ENCODE peak calls at places on chromosomes 2 and 18, in five cellular contexts. S is body of pancreas, C is uterus, N is adrenal gland, G is fibroblast of the aortic adventitia. Q is an unnamed sample.

GRCh38 chr2:29518010-29518409 is 402.8 kb downstream of the CLIP4 start:
- DNase-seq in G (peak; percentile 42), C (no peak), N (no peak), S (no peak), Q (no peak)

GRCh38 chr2:105604938-105605337 is 139.8 kb upstream of the NCK2 start:
- DNase-seq in C (no peak), N (peak; percentile 73), G (peak; percentile 53), S (no peak), Q (no peak)

GRCh38 chr2:238290079-238290478 is 1.7 kb upstream of the PER2 start:
- DNase-seq in S (peak; percentile 77), C (no peak), N (no peak), G (peak; percentile 26), Q (peak; percentile 50)

GRCh38 chr2:235140801-235141081 is 188.9 kb downstream of the SH3BP4 start:
- DNase-seq in N (no peak), G (no peak), S (no peak), C (no peak), Q (no peak)

GRCh38 chr2:8398040-8398668 is 283.7 kb upstream of the ID2 start:
- DNase-seq in G (no peak), C (no peak), N (no peak), S (no peak), Q (no peak)

GRCh38 chr2:29322011-29322410 is 206.8 kb downstream of the CLIP4 start:
- DNase-seq in N (no peak), C (no peak), S (no peak), G (peak; percentile 37), Q (peak; percentile 42)

GRCh38 chr2:174546519-174547506 is 50.8 kb downstream of the WIPF1 start:
- DNase-seq in S (no peak), C (no peak), G (peak; percentile 42), N (no peak), Q (peak; percentile 61)

GRCh38 chr18:13137041-13137938 is 81.3 kb upstream of the LDLRAD4 start:
- DNase-seq in G (no peak), N (no peak), S (peak; percentile 39), C (no peak), Q (peak; percentile 50)

GRCh38 chr18:73594749-73595148 is 552.9 kb downstream of the FBXO15 start:
- DNase-seq in G (no peak), S (no peak), C (no peak), N (no peak), Q (no peak)

GRCh38 chr2:195495966-195496365 is 161.1 kb upstream of the SLC39A10 start:
- DNase-seq in G (no peak), C (no peak), N (no peak), S (no peak), Q (no peak)

GRCh38 chr2:201257381-201257940 is 2.9 kb upstream of the CASP8 start:
- DNase-seq in S (peak; percentile 41), G (no peak), C (no peak), N (peak; percentile 36), Q (peak; percentile 73)

GRCh38 chr2:29218071-29218470 is 102.9 kb downstream of the CLIP4 start:
- DNase-seq in S (no peak), G (no peak), C (no peak), N (no peak), Q (no peak)

GRCh38 chr2:233967163-233967562 is 50.0 kb downstream of the TRPM8 start:
- DNase-seq in S (no peak), G (no peak), C (no peak), N (no peak), Q (no peak)

GRCh38 chr2:182615036-182615435 is 101.0 kb upstream of the DNAJC10 start:
- DNase-seq in S (no peak), G (no peak), C (no peak), N (no peak), Q (no peak)

GRCh38 chr2:46951290-46952064 is 35.9 kb upstream of the MCFD2 start:
- DNase-seq in G (no peak), C (no peak), N (no peak), S (no peak), Q (no peak)

GRCh38 chr18:3294435-3295080 is 32.6 kb downstream of the MYL12B start:
- DNase-seq in G (peak; percentile 67), N (no peak), S (peak; percentile 29), C (no peak), Q (no peak)

GRCh38 chr2:239895669-239896068 is 129.5 kb downstream of the NDUFA10 start:
- DNase-seq in N (no peak), G (no peak), S (no peak), C (no peak), Q (no peak)

GRCh38 chr2:119175517-119175916 is 17.0 kb upstream of the C1QL2 start:
- DNase-seq in N (no peak), S (no peak), C (no peak), G (no peak), Q (no peak)

GRCh38 chr18:44848931-44849330 is 168.2 kb downstream of the SETBP1 start:
- DNase-seq in N (no peak), G (no peak), C (no peak), S (peak; percentile 36), Q (no peak)

GRCh38 chr2:98576666-98577312 is 31.5 kb downstream of the COA5 start:
- DNase-seq in N (no peak), C (no peak), S (no peak), G (no peak), Q (no peak)

GRCh38 chr2:120821446-120822160 is 85.9 kb downstream of the GLI2 start:
- DNase-seq in C (no peak), S (no peak), G (no peak), N (no peak), Q (no peak)
- H3K4me3 ChIP-seq in C (no peak overlapping the region), S (no peak overlapping the region), G (no peak overlapping the region), N (no peak overlapping the region), Q (no peak overlapping the region)

DNA sequence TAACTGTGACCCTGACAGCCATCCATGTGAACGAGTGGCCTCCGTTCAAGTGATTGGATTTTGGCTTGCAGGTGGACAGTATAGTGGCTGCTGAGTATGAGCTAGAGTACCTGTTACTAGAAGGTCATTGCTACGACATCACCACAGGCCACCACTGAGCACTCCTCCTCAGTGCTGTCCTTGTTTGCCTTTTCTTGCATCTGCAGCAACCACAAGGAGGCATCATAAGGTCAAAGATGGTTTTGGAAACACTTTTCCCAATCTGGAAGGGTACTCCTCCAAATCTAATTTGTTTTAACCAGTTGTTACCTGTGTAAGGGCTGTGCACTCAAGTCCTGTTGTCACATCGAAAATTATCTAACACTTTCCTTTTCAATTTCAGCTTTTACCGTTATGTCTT is 81.2 kb downstream of the UGGT1 start:
- DNase-seq in C (no peak), S (no peak), N (no peak), G (no peak), Q (no peak)
- TF ChIP-seq CTCF in C (no peak), S (no peak), N (peak; percentile 26), G (peak; percentile 26), Q (no peak)

GRCh38 chr2:160076239-160076638 is 13.8 kb upstream of the PLA2R1 start:
- DNase-seq in G (no peak), N (no peak), C (no peak), S (no peak), Q (no peak)

GRCh38 chr2:160077912-160078585 is 15.6 kb upstream of the PLA2R1 start:
- DNase-seq in G (no peak), C (no peak), S (peak; percentile 16), N (no peak), Q (no peak)

GRCh38 chr2:160076935-160077334 is 14.5 kb upstream of the PLA2R1 start:
- DNase-seq in C (no peak), S (no peak), G (no peak), N (no peak), Q (no peak)

GRCh38 chr2:160073284-160073888 is 11.0 kb upstream of the PLA2R1 start:
- DNase-seq in C (no peak), S (no peak), N (no peak), G (no peak), Q (no peak)

DNA sequence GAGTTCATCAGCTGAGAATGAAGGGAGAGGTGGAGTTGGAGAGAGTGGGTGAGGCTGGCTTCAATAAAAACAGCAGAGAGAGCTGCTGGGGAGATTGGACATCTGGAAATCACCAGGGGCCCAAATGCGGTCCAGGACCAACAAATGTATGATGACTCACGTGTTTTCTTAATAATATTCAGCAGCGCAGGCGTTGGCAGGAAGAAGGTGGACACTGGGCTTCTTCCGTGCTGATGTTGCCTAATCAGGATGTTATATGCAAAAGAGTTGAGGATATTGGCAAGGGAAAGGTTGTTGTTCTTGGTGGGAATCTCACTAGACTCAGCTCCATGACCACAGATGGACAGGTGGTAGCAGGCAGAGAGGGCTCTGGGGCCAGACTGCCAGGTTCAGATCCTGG is 12.8 kb upstream of the PLA2R1 start:
- DNase-seq in G (peak; percentile 95), C (no peak), N (no peak), S (no peak), Q (no peak)
- H3K4me3 ChIP-seq in G (no peak overlapping the region), C (no peak overlapping the region), N (no peak overlapping the region), S (no peak overlapping the region), Q (no peak overlapping the region)

GRCh38 chr18:43485565-43485964 is 208.3 kb upstream of the SYT4 start:
- DNase-seq in C (no peak), N (no peak), S (peak; percentile 71), G (no peak), Q (peak; percentile 2)
- TF ChIP-seq CTCF in C (no peak), N (no peak), S (peak; percentile 18), G (no peak), Q (no peak)